ENCODE peak calls at places on chromosomes 16 and 17, in four cellular contexts. P is Daoy, J is EL, F is T-helper 1 cell. H is an unnamed sample.

GRCh38 chr16:19384656-19385055 is 33.0 kb upstream of the TMC5 start:
- DNase-seq in P (no peak), J (peak; percentile 7), F (no peak), H (no peak)

GRCh38 chr17:7235693-7236665 is 1.7 kb upstream of the DVL2 start:
- DNase-seq in P (peak; percentile 59), J (no peak), F (no peak), H (no peak)

GRCh38 chr16:86355538-86355937 is 154.8 kb upstream of the FOXF1 start:
- DNase-seq in J (peak; percentile 98), P (peak; percentile 56), F (no peak), H (no peak)

GRCh38 chr16:84312783-84313382 is 18.2 kb downstream of the WFDC1 start:
- DNase-seq in P (no peak), J (no peak), F (no peak), H (no peak)

GRCh38 chr16:89687092-89687940 is 827 bp downstream of the CDK10 start:
- DNase-seq in F (no peak), J (peak; percentile 50), P (peak; percentile 49), H (no peak)

GRCh38 chr17:68184816-68185436 is 62.9 kb upstream of the AMZ2 start:
- DNase-seq in J (no peak), P (no peak), F (no peak), H (no peak)

GRCh38 chr16:69514366-69514765 is 51.4 kb upstream of the NFAT5 start:
- DNase-seq in P (no peak), J (peak; percentile 34), F (no peak), H (no peak)

GRCh38 chr16:19377864-19378263 is 39.8 kb upstream of the TMC5 start:
- DNase-seq in P (no peak), J (peak; percentile 7), F (no peak), H (no peak)

GRCh38 chr17:48236681-48237134 is 129.1 kb downstream of the SNX11 start:
- DNase-seq in F (no peak), J (peak; percentile 95), P (peak; percentile 80), H (no peak)

GRCh38 chr16:78444-79145 is 570 bp downstream of the MPG start:
- DNase-seq in F (no peak), P (peak; percentile 32), J (peak; percentile 32), H (no peak)

GRCh38 chr16:49462989-49463371 is 89.4 kb downstream of the C16orf78 start:
- DNase-seq in F (no peak), P (no peak), J (no peak), H (no peak)

GRCh38 chr17:21058098-21058893 is 15.5 kb upstream of the USP22 start:
- DNase-seq in F (no peak), J (peak; percentile 51), P (peak; percentile 69), H (no peak)

GRCh38 chr16:53090591-53091507 is 36.1 kb downstream of the CHD9 start:
- DNase-seq in J (peak; percentile 98), P (peak; percentile 91), F (no peak), H (peak; percentile 24)

GRCh38 chr16:67723151-67723915 is 4.2 kb upstream of the GFOD2 start:
- DNase-seq in F (no peak), P (peak; percentile 51), J (peak; percentile 94), H (no peak)

GRCh38 chr16:17416461-17417221 is 54.1 kb downstream of the XYLT1 start:
- DNase-seq in P (no peak), J (peak; percentile 41), F (no peak), H (no peak)

GRCh38 chr16:31265329-31266245 is 5.8 kb downstream of the ITGAM start:
- DNase-seq in F (peak; percentile 18), J (peak; percentile 69), P (peak; percentile 82), H (no peak)

GRCh38 chr17:81923302-81924260 is 4.0 kb downstream of the MAFG start:
- DNase-seq in J (peak; percentile 74), F (no peak), P (peak; percentile 84), H (peak; percentile 61)

GRCh38 chr17:42895185-42895555 is 5.4 kb upstream of the G6PC1 start:
- DNase-seq in P (peak; percentile 82), J (peak; percentile 85), F (no peak), H (no peak)

GRCh38 chr17:798246-798645 is 16.1 kb downstream of the MRM3 start:
- DNase-seq in F (no peak), P (no peak), J (no peak), H (no peak)

GRCh38 chr17:45172541-45173286 is 11.0 kb downstream of the HEXIM2 start:
- DNase-seq in J (peak; percentile 95), P (peak; percentile 92), F (no peak), H (peak; percentile 27)

GRCh38 chr17:37255434-37255833 is 120.4 kb upstream of the C17orf78 start:
- DNase-seq in P (no peak), J (no peak), F (no peak), H (no peak)

GRCh38 chr16:89922884-89923639 is at the start of gene TUBB3:
- DNase-seq in F (no peak), J (peak; percentile 85), P (peak; percentile 89), H (no peak)

GRCh38 chr17:75921596-75921995 is 16.9 kb upstream of the MRPL38 start:
- DNase-seq in J (no peak), P (no peak), F (no peak), H (no peak)

H was measured in KG1.